ENCODE peak calls at places on chromosomes 12 and 14, in four cellular contexts. One of them, this sample, is unnamed.
A peak's percentile ranks its signal among the peaks of the same experiment; 100 is the strongest.

GRCh38 chr14:71322660-71323250 is 415.5 kb downstream of the PCNX1 start:
- DNase-seq in mammary epithelial cell: peak; percentile 56
- DNase-seq in upper lobe of right lung: no peak
- DNase-seq in ovary: no peak
- DNase-seq in this sample: no peak

GRCh38 chr14:58647777-58648176 is 10.0 kb downstream of the DACT1 start:
- DNase-seq in upper lobe of right lung: no peak
- DNase-seq in mammary epithelial cell: no peak
- DNase-seq in ovary: no peak
- DNase-seq in this sample: no peak

GRCh38 chr12:125451408-125451807 is 386.2 kb downstream of the AACS start:
- DNase-seq in ovary: no peak
- DNase-seq in upper lobe of right lung: no peak
- DNase-seq in mammary epithelial cell: no peak
- DNase-seq in this sample: no peak

GRCh38 chr12:115444336-115444735 is 760.4 kb upstream of the TBX3 start:
- DNase-seq in upper lobe of right lung: no peak
- DNase-seq in ovary: no peak
- DNase-seq in mammary epithelial cell: no peak
- DNase-seq in this sample: no peak

GRCh38 chr14:35401422-35401729 is 3.2 kb downstream of the NFKBIA start:
- DNase-seq in upper lobe of right lung: no peak
- DNase-seq in mammary epithelial cell: no peak
- DNase-seq in ovary: no peak
- DNase-seq in this sample: no peak

GRCh38 chr12:65823481-65824313 is 586 bp upstream of the HMGA2 start:
- DNase-seq in ovary: peak; percentile 51
- DNase-seq in upper lobe of right lung: peak; percentile 69
- DNase-seq in mammary epithelial cell: peak; percentile 81
- DNase-seq in this sample: peak; percentile 65

GRCh38 chr14:30547388-30548048 is 11.4 kb upstream of the G2E3 start:
- DNase-seq in ovary: no peak
- DNase-seq in upper lobe of right lung: no peak
- DNase-seq in mammary epithelial cell: no peak
- DNase-seq in this sample: no peak

GRCh38 chr14:103334644-103335603 is 887 bp downstream of the EIF5 start:
- DNase-seq in upper lobe of right lung: peak; percentile 91
- DNase-seq in mammary epithelial cell: peak; percentile 74
- DNase-seq in ovary: peak; percentile 85
- DNase-seq in this sample: peak; percentile 64

GRCh38 chr12:60209933-60210332 is 614.1 kb downstream of the SLC16A7 start:
- DNase-seq in ovary: no peak
- DNase-seq in upper lobe of right lung: no peak
- DNase-seq in mammary epithelial cell: no peak
- DNase-seq in this sample: no peak

GRCh38 chr12:39581592-39581991 is 38.0 kb downstream of the ABCD2 start:
- DNase-seq in upper lobe of right lung: no peak
- DNase-seq in mammary epithelial cell: peak; percentile 65
- DNase-seq in ovary: no peak
- DNase-seq in this sample: no peak

GRCh38 chr12:47382305-47382704 is 302.5 kb upstream of the AMIGO2 start:
- DNase-seq in mammary epithelial cell: no peak
- DNase-seq in ovary: no peak
- DNase-seq in upper lobe of right lung: no peak
- DNase-seq in this sample: no peak

GRCh38 chr12:96157427-96157826 is 36.7 kb upstream of the ELK3 start:
- DNase-seq in ovary: no peak
- DNase-seq in mammary epithelial cell: no peak
- DNase-seq in upper lobe of right lung: no peak
- DNase-seq in this sample: no peak

GRCh38 chr14:102727336-102728095 is 49.7 kb upstream of the TRAF3 start:
- DNase-seq in ovary: no peak
- DNase-seq in mammary epithelial cell: no peak
- DNase-seq in upper lobe of right lung: no peak
- DNase-seq in this sample: no peak

GRCh38 chr12:117820216-117820907 is 148.4 kb downstream of the KSR2 start:
- DNase-seq in upper lobe of right lung: no peak
- DNase-seq in mammary epithelial cell: no peak
- DNase-seq in ovary: no peak
- DNase-seq in this sample: no peak

GRCh38 chr12:39972119-39972518 is 133.8 kb downstream of the SLC2A13 start:
- DNase-seq in ovary: no peak
- DNase-seq in upper lobe of right lung: no peak
- DNase-seq in mammary epithelial cell: no peak
- DNase-seq in this sample: no peak

GRCh38 chr14:61355892-61356325 is 34.5 kb downstream of the PRKCH start:
- DNase-seq in ovary: no peak
- DNase-seq in mammary epithelial cell: peak; percentile 94
- DNase-seq in upper lobe of right lung: no peak
- DNase-seq in this sample: peak; percentile 67

GRCh38 chr12:9940370-9940769 is 8.2 kb upstream of the CLEC2A start:
- DNase-seq in upper lobe of right lung: no peak
- DNase-seq in ovary: no peak
- DNase-seq in mammary epithelial cell: no peak
- DNase-seq in this sample: no peak

GRCh38 chr14:77203611-77204456 is 22.2 kb downstream of the TMEM63C start:
- DNase-seq in ovary: no peak
- DNase-seq in upper lobe of right lung: no peak
- DNase-seq in mammary epithelial cell: no peak
- DNase-seq in this sample: no peak

GRCh38 chr12:67909091-67909531 is 80.1 kb upstream of the IFNG-AS1 start:
- DNase-seq in upper lobe of right lung: no peak
- DNase-seq in ovary: no peak
- DNase-seq in mammary epithelial cell: peak; percentile 48
- DNase-seq in this sample: no peak

GRCh38 chr12:5243014-5243413 is 188.9 kb upstream of the NTF3 start:
- DNase-seq in ovary: no peak
- DNase-seq in upper lobe of right lung: no peak
- DNase-seq in mammary epithelial cell: no peak
- DNase-seq in this sample: no peak

GRCh38 chr14:77849711-77850110 is 49.8 kb downstream of the ADCK1 start:
- DNase-seq in upper lobe of right lung: no peak
- DNase-seq in ovary: no peak
- DNase-seq in mammary epithelial cell: peak; percentile 21
- DNase-seq in this sample: no peak

GRCh38 chr14:81311128-81311527 is 89.0 kb downstream of the STON2 start:
- DNase-seq in mammary epithelial cell: no peak
- DNase-seq in upper lobe of right lung: no peak
- DNase-seq in ovary: no peak
- DNase-seq in this sample: no peak

GRCh38 chr12:17680220-17680619 is 409.8 kb downstream of the RERGL start:
- DNase-seq in upper lobe of right lung: no peak
- DNase-seq in mammary epithelial cell: no peak
- DNase-seq in ovary: no peak
- DNase-seq in this sample: no peak

GRCh38 chr14:22476882-22477281 is 112.1 kb downstream of the DAD1 start:
- DNase-seq in ovary: no peak
- DNase-seq in upper lobe of right lung: no peak
- DNase-seq in mammary epithelial cell: no peak
- DNase-seq in this sample: no peak

GRCh38 chr12:113967368-113967767 is 1.2 kb upstream of the RBM19 start:
- DNase-seq in upper lobe of right lung: no peak
- DNase-seq in ovary: no peak
- DNase-seq in mammary epithelial cell: no peak
- DNase-seq in this sample: no peak

DNA sequence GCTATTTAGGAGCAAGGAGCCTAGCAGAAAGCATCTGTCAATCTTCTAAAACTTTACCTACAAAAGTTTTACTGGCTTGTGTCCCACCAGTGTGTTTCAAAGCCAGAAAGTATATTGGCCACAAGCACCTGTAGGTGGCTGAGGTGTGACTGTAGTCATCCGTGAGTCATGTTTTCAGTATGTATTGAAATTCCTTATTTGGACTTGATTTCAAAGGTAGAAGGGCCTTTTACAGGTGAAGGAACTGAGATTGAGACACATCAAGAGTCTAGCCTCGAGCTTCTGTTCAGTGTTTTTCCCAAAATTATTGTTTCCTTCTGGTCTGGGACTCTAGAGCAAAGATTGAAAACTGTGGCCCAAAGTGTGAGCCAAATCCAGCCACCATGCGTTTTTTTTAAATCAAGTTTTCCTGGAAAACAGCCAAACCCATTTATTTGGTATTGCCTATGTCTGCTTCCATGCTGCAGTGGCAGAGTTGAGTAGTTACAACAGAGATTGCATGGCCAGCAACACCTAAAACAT is 195.3 kb upstream of the BCL2L14 start:
- DNase-seq in ovary: no peak
- DNase-seq in upper lobe of right lung: no peak
- DNase-seq in mammary epithelial cell: peak; percentile 85
- DNase-seq in this sample: no peak
- H3K27ac ChIP-seq in ovary: no peak overlapping the region
- H3K27ac ChIP-seq in upper lobe of right lung: no peak overlapping the region
- H3K27ac ChIP-seq in mammary epithelial cell: peak overlapping the region; percentile 49
- H3K27ac ChIP-seq in this sample: peak overlapping the region; percentile 8

GRCh38 chr12:31363416-31363809 is 37.5 kb upstream of the SINHCAF start:
- DNase-seq in mammary epithelial cell: no peak
- DNase-seq in ovary: no peak
- DNase-seq in upper lobe of right lung: no peak
- DNase-seq in this sample: no peak

GRCh38 chr12:31361730-31362114 is 35.8 kb upstream of the SINHCAF start:
- DNase-seq in mammary epithelial cell: no peak
- DNase-seq in ovary: no peak
- DNase-seq in upper lobe of right lung: no peak
- DNase-seq in this sample: no peak

GRCh38 chr12:31362115-31362758 is 36.3 kb upstream of the SINHCAF start:
- DNase-seq in upper lobe of right lung: no peak
- DNase-seq in mammary epithelial cell: peak; percentile 25
- DNase-seq in ovary: no peak
- DNase-seq in this sample: no peak

GRCh38 chr12:31363826-31364225 is 37.9 kb upstream of the SINHCAF start:
- DNase-seq in upper lobe of right lung: peak; percentile 23
- DNase-seq in ovary: no peak
- DNase-seq in mammary epithelial cell: no peak
- DNase-seq in this sample: no peak

GRCh38 chr12:31362759-31363415 is 36.9 kb upstream of the SINHCAF start:
- DNase-seq in ovary: no peak
- DNase-seq in upper lobe of right lung: no peak
- DNase-seq in mammary epithelial cell: peak; percentile 37
- DNase-seq in this sample: no peak
- TF ChIP-seq CTCF in ovary: no peak
- TF ChIP-seq CTCF in upper lobe of right lung: peak; percentile 12
- TF ChIP-seq CTCF in mammary epithelial cell: peak; percentile 32
- TF ChIP-seq CTCF in this sample: no peak

GRCh38 chr12:54390668-54391551 is 6.4 kb upstream of the ZNF385A start:
- DNase-seq in mammary epithelial cell: peak; percentile 68
- DNase-seq in upper lobe of right lung: no peak
- DNase-seq in ovary: peak; percentile 68
- DNase-seq in this sample: no peak
- H3K4me1 ChIP-seq in mammary epithelial cell: peaks cover 69% of the 10 kb centered on the region
- H3K4me1 ChIP-seq in upper lobe of right lung: peaks cover 5% of the 10 kb centered on the region
- H3K4me1 ChIP-seq in ovary: peaks cover 2% of the 10 kb centered on the region
- H3K4me1 ChIP-seq in this sample: peaks cover 11% of the 10 kb centered on the region

GRCh38 chr12:88895634-88896033 is 315.4 kb upstream of the KITLG start:
- DNase-seq in upper lobe of right lung: no peak
- DNase-seq in mammary epithelial cell: no peak
- DNase-seq in ovary: no peak
- DNase-seq in this sample: no peak

GRCh38 chr12:88896958-88897357 is 316.7 kb upstream of the KITLG start:
- DNase-seq in ovary: no peak
- DNase-seq in upper lobe of right lung: no peak
- DNase-seq in mammary epithelial cell: no peak
- DNase-seq in this sample: no peak

GRCh38 chr12:88903333-88903732 is 323.1 kb upstream of the KITLG start:
- DNase-seq in ovary: no peak
- DNase-seq in upper lobe of right lung: no peak
- DNase-seq in mammary epithelial cell: no peak
- DNase-seq in this sample: no peak

GRCh38 chr12:88893801-88894200 is 313.5 kb upstream of the KITLG start:
- DNase-seq in mammary epithelial cell: no peak
- DNase-seq in upper lobe of right lung: no peak
- DNase-seq in ovary: no peak
- DNase-seq in this sample: no peak

DNA sequence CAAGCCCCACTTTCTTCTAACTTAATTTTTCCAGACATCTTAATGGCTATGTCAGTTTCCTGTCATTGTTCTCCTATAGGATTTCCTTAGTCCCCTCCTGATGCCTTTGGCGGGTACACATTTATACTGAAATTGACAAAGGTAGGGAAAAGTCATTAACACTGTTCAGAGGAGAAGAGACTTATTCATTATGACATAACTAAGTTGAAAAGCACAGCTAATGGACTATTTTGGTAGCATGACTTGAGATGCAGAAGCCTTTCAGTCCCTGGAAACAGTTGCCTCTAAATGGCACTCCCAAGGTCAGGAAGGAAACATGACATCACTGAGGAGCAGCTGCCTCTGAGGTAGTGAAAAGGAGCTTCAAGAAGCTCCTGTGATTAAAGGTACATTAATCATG is 317.5 kb upstream of the KITLG start:
- DNase-seq in upper lobe of right lung: no peak
- DNase-seq in mammary epithelial cell: no peak
- DNase-seq in ovary: no peak
- DNase-seq in this sample: no peak
- H3K27ac ChIP-seq in upper lobe of right lung: no peak overlapping the region
- H3K27ac ChIP-seq in mammary epithelial cell: no peak overlapping the region
- H3K27ac ChIP-seq in ovary: no peak overlapping the region
- H3K27ac ChIP-seq in this sample: no peak overlapping the region

This sample was measured in tibial artery.